ENCODE peak calls at places on chromosome 16, in six cellular contexts. Y, B, N, Z, J and F are unnamed samples.

GRCh38 chr16:47467501-47467900 is 6.4 kb downstream of the PHKB start:
- DNase-seq in B (no peak), Y (no peak), Z (no peak), J (no peak), N (no peak), F (no peak)

GRCh38 chr16:51389881-51390280 is 238.8 kb upstream of the SALL1 start:
- DNase-seq in J (no peak), N (no peak), Y (no peak), Z (no peak), B (no peak), F (no peak)

GRCh38 chr16:70694088-70694487 is 8.2 kb upstream of the MTSS2 start:
- DNase-seq in N (no peak), B (peak; percentile 71), Y (no peak), Z (no peak), J (peak; percentile 95), F (no peak)

GRCh38 chr16:84391151-84391873 is 23.0 kb downstream of the ATP2C2 start:
- DNase-seq in N (no peak), Z (no peak), J (no peak), B (no peak), Y (no peak), F (no peak)

GRCh38 chr16:90046971-90047713 is 27.9 kb upstream of the DBNDD1 start:
- DNase-seq in B (peak; percentile 82), Y (peak; percentile 49), N (peak; percentile 80), J (no peak), Z (peak; percentile 26), F (no peak)

GRCh38 chr16:87129771-87130170 is 187.4 kb downstream of the C16orf95 start:
- DNase-seq in Y (no peak), J (no peak), B (no peak), Z (no peak), N (no peak), F (no peak)

GRCh38 chr16:27503662-27504061 is 46.1 kb downstream of the GTF3C1 start:
- DNase-seq in N (no peak), Z (no peak), J (no peak), B (no peak), Y (no peak), F (no peak)

GRCh38 chr16:88013091-88013609 is 61.9 kb downstream of the BANP start:
- DNase-seq in Y (no peak), Z (no peak), B (no peak), J (no peak), N (peak; percentile 46), F (no peak)

GRCh38 chr16:84629580-84629979 is 11.7 kb upstream of the COTL1 start:
- DNase-seq in Y (no peak), Z (no peak), N (no peak), J (no peak), B (no peak), F (no peak)

GRCh38 chr16:81810361-81810760 is 31.3 kb downstream of the PLCG2 start:
- DNase-seq in Y (no peak), J (no peak), Z (no peak), B (no peak), N (no peak), F (no peak)

GRCh38 chr16:57997528-57998265 is 2.8 kb downstream of the ZNF319 start:
- DNase-seq in J (no peak), N (no peak), Z (no peak), B (no peak), Y (no peak), F (no peak)

GRCh38 chr16:10202650-10203049 is 20.4 kb upstream of the GRIN2A start:
- DNase-seq in J (no peak), Y (no peak), N (no peak), Z (no peak), B (no peak), F (peak; percentile 14)

GRCh38 chr16:79679334-79679733 is 78.8 kb upstream of the MAF start:
- DNase-seq in Y (no peak), J (no peak), Z (no peak), N (no peak), B (no peak), F (no peak)

GRCh38 chr16:70573451-70574121 is 50.0 kb downstream of the SF3B3 start:
- DNase-seq in J (no peak), N (no peak), B (no peak), Z (no peak), Y (peak; percentile 77), F (no peak)

GRCh38 chr16:81128726-81129524 is 32.7 kb upstream of the GCSH start:
- DNase-seq in N (no peak), Y (no peak), Z (no peak), B (no peak), J (no peak), F (no peak)

GRCh38 chr16:53734908-53735307 is 31.0 kb downstream of the FTO start:
- DNase-seq in Z (no peak), Y (no peak), N (no peak), J (no peak), B (no peak), F (no peak)

GRCh38 chr16:85928411-85928820 is 29.5 kb downstream of the IRF8 start:
- DNase-seq in Y (no peak), N (no peak), Z (peak; percentile 41), B (peak; percentile 22), J (no peak), F (no peak)

GRCh38 chr16:89574681-89575246 is 794 bp upstream of the CPNE7 start:
- DNase-seq in B (no peak), N (peak; percentile 77), Z (no peak), Y (peak; percentile 46), J (peak; percentile 92), F (no peak)

GRCh38 chr16:65728172-65728571 is 606.3 kb upstream of the CDH11 start:
- DNase-seq in N (no peak), Y (peak; percentile 19), Z (no peak), J (no peak), B (no peak), F (peak; percentile 20)

GRCh38 chr16:88967800-88968588 is 9.0 kb downstream of the CBFA2T3 start:
- DNase-seq in Y (no peak), Z (no peak), N (no peak), B (no peak), J (no peak), F (no peak)

GRCh38 chr16:47622666-47623176 is 161.6 kb downstream of the PHKB start:
- DNase-seq in B (no peak), N (no peak), J (no peak), Z (no peak), Y (no peak), F (no peak)

GRCh38 chr16:75860654-75861053 is 134.4 kb upstream of the CPHXL start:
- DNase-seq in B (no peak), Y (no peak), Z (no peak), N (no peak), J (no peak), F (peak; percentile 67)

GRCh38 chr16:85437161-85438052 is 175.7 kb upstream of the GSE1 start:
- DNase-seq in Z (no peak), N (peak; percentile 84), J (no peak), B (peak; percentile 77), Y (no peak), F (peak; percentile 91)

GRCh38 chr16:67415872-67416793 is at the start of gene ZDHHC1:
- DNase-seq in Y (peak; percentile 84), N (peak; percentile 76), J (peak; percentile 89), Z (no peak), B (peak; percentile 83), F (peak; percentile 71)

GRCh38 chr16:21001262-21001661 is 100.7 kb downstream of the LYRM1 start:
- DNase-seq in Y (no peak), J (peak; percentile 18), Z (no peak), N (no peak), B (no peak), F (peak; percentile 51)

GRCh38 chr16:58638148-58639036 is 8.8 kb upstream of the CNOT1 start:
- DNase-seq in N (peak; percentile 45), Y (peak; percentile 21), B (peak; percentile 41), J (peak; percentile 66), Z (no peak), F (peak; percentile 42)

GRCh38 chr16:58843675-58844074 is 109.6 kb upstream of the GOT2 start:
- DNase-seq in J (no peak), N (no peak), Y (no peak), B (no peak), Z (no peak), F (no peak)

GRCh38 chr16:81485824-81486554 is 41.4 kb downstream of the CMIP start:
- DNase-seq in Z (no peak), J (peak; percentile 47), B (no peak), N (no peak), Y (no peak), F (no peak)

GRCh38 chr16:2008631-2009301 is 855 bp downstream of the ZNF598 start:
- DNase-seq in N (no peak), Y (peak; percentile 23), J (no peak), Z (no peak), B (no peak), F (no peak)

GRCh38 chr16:88456356-88457292 is 3.5 kb downstream of the ZFPM1 start:
- DNase-seq in J (no peak), Y (no peak), N (no peak), Z (no peak), B (no peak), F (no peak)

GRCh38 chr16:8511464-8511863 is 78.8 kb downstream of the TMEM114 start:
- DNase-seq in J (no peak), Z (no peak), Y (no peak), N (no peak), B (no peak), F (no peak)

GRCh38 chr16:68764866-68765265 is 27.8 kb downstream of the CDH1 start:
- DNase-seq in Z (no peak), B (no peak), J (no peak), N (no peak), Y (no peak), F (no peak)

GRCh38 chr16:84032458-84033178 is 10.0 kb downstream of the SLC38A8 start:
- DNase-seq in Z (no peak), N (no peak), J (no peak), B (no peak), Y (no peak), F (no peak)

DNA sequence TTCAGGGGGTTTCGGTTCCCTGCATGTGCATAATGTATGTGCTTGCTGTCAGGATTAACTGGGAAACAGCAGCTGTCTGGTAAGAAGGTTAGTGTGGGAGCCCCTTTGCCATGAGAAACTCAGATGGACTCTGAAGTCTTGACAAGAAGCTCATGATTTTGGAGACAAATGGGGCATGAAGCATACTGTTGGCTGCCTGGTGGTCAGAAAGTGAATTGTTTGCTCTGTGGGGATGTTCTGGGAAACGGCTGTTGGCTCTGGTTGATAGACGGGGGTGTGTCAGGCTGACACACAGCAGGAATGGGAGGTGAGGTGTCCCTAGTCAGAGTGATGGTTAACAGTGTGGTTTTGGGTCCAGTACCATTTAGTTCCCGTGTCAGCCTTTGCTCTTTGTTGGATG is 252.5 kb upstream of the EEF2KMT start:
- DNase-seq in B (no peak), Z (no peak), Y (no peak), J (no peak), N (no peak), F (peak; percentile 65)
- TF ChIP-seq CTCF in B (no peak), Z (no peak), Y (no peak), J (no peak), N (no peak), F (peak; percentile 40)

GRCh38 chr16:966505-966904 is 4.3 kb downstream of the LMF1 start:
- DNase-seq in Y (no peak), Z (no peak), J (no peak), B (no peak), N (no peak), F (no peak)
- H3K9me3 ChIP-seq in Y (no peaks in the 10 kb centered on the region), Z (no peaks in the 10 kb centered on the region), J (peaks cover 16% of the 10 kb centered on the region), B (no peaks in the 10 kb centered on the region), N (no peaks in the 10 kb centered on the region), F (no peaks in the 10 kb centered on the region)

GRCh38 chr16:30526823-30527634 is 663 bp upstream of the ZNF768 start:
- DNase-seq in Z (peak; percentile 90), Y (peak; percentile 99), N (peak; percentile 99), B (peak; percentile 99), J (peak; percentile 97), F (peak; percentile 99)
- H3K27ac ChIP-seq in Z (peak overlapping the region; percentile 96), Y (peak overlapping the region; percentile 100), N (peak overlapping the region; percentile 98), B (peak overlapping the region; percentile 96), J (peak overlapping the region; percentile 96), F (peak overlapping the region; percentile 98)

GRCh38 chr16:24070851-24071250 is 185.3 kb upstream of the CACNG3 start:
- DNase-seq in N (no peak), Z (no peak), J (peak; percentile 65), Y (peak; percentile 24), B (no peak), F (peak; percentile 75)
- TF ChIP-seq CTCF in N (no peak), Z (no peak), J (peak; percentile 40), Y (peak; percentile 38), B (no peak), F (peak; percentile 90)